ENCODE peak calls at places on chromosomes 5 and 9, in five cellular contexts. Z, T, U, M and F are unnamed samples.

GRCh38 chr5:177091232-177091631 is 4.5 kb downstream of the FGFR4 start:
- ATAC-seq in Z (no peak), T (no peak), U (no peak), M (no peak), F (no peak)

GRCh38 chr5:158313027-158313738 is 454.2 kb upstream of the CLINT1 start:
- ATAC-seq in Z (no peak), T (no peak), U (no peak), M (no peak), F (no peak)

GRCh38 chr9:99075246-99075912 is 29.5 kb upstream of the TGFBR1 start:
- ATAC-seq in Z (no peak), T (no peak), U (no peak), M (peak), F (peak)

GRCh38 chr5:30040483-30041116 is 1152.9 kb upstream of the CDH6 start:
- ATAC-seq in Z (peak), T (no peak), U (peak), M (no peak), F (peak)

GRCh38 chr5:18394154-18394804 is 760.0 kb downstream of the TAF11L14 start:
- ATAC-seq in Z (no peak), T (no peak), U (peak), M (no peak), F (peak)

GRCh38 chr9:15158019-15158418 is 149.0 kb downstream of the TTC39B start:
- ATAC-seq in Z (no peak), T (no peak), U (no peak), M (no peak), F (no peak)

GRCh38 chr9:27351438-27351837 is 54.5 kb upstream of the EQTN start:
- ATAC-seq in Z (no peak), T (no peak), U (no peak), M (peak), F (peak)

GRCh38 chr9:35002623-35003022 is 13.1 kb downstream of the DNAJB5 start:
- ATAC-seq in Z (no peak), T (no peak), U (no peak), M (no peak), F (no peak)

GRCh38 chr9:89640391-89640790 is 35.6 kb downstream of the GADD45G start:
- ATAC-seq in Z (no peak), T (no peak), U (peak), M (peak), F (no peak)

GRCh38 chr9:34072410-34072809 is 23.7 kb upstream of the UBAP2 start:
- ATAC-seq in Z (peak), T (no peak), U (peak), M (no peak), F (no peak)

GRCh38 chr5:170280090-170280493 is 17.5 kb downstream of the LCP2 start:
- ATAC-seq in Z (no peak), T (no peak), U (no peak), M (peak), F (no peak)

GRCh38 chr9:18668944-18669343 is 195.0 kb downstream of the ADAMTSL1 start:
- ATAC-seq in Z (no peak), T (no peak), U (peak), M (no peak), F (no peak)

GRCh38 chr5:119340597-119341218 is 15.1 kb upstream of the TNFAIP8 start:
- ATAC-seq in Z (no peak), T (peak), U (no peak), M (no peak), F (no peak)

GRCh38 chr9:35871514-35871913 is 1.3 kb upstream of the OR13J1 start:
- ATAC-seq in Z (peak), T (no peak), U (peak), M (no peak), F (no peak)

GRCh38 chr5:68269820-68270219 is 54.3 kb downstream of the PIK3R1 start:
- ATAC-seq in Z (no peak), T (no peak), U (no peak), M (no peak), F (no peak)

GRCh38 chr5:117302473-117302872 is 727.9 kb upstream of the SEMA6A start:
- ATAC-seq in Z (no peak), T (no peak), U (no peak), M (no peak), F (no peak)

GRCh38 chr9:89007041-89007440 is 15.8 kb downstream of the S1PR3 start:
- ATAC-seq in Z (no peak), T (no peak), U (no peak), M (no peak), F (peak)

GRCh38 chr5:139696894-139697658 is 48.9 kb downstream of the CXXC5 start:
- ATAC-seq in Z (peak), T (peak), U (peak), M (peak), F (peak)

GRCh38 chr5:51203598-51203997 is 179.7 kb upstream of the ISL1 start:
- ATAC-seq in Z (no peak), T (no peak), U (no peak), M (no peak), F (no peak)